ENCODE peak calls at places on chromosomes 16 and 17, in nine cellular contexts. J is breast epithelium, W is GM23338, T is prostate gland, L is upper lobe of left lung, U is SK-N-SH, Y is H1, M is GM12878, G is sigmoid colon. D is an unnamed sample.

GRCh38 chr16:48623304-48624016 is 13.5 kb upstream of the N4BP1 start:
- DNase-seq in J (peak; percentile 73), W (peak; percentile 84), T (peak; percentile 78), L (peak; percentile 92), U (peak; percentile 93), Y (peak; percentile 59), M (peak; percentile 53), G (peak; percentile 88), D (peak; percentile 88)

GRCh38 chr16:51549836-51550235 is 398.8 kb upstream of the SALL1 start:
- DNase-seq in J (no peak), W (no peak), T (no peak), L (no peak), U (no peak), Y (no peak), M (no peak), G (no peak), D (no peak)

GRCh38 chr16:11004957-11005610 is 60.7 kb downstream of the CLEC16A start:
- DNase-seq in J (peak; percentile 37), W (no peak), T (no peak), L (no peak), U (no peak), Y (no peak), M (no peak), G (no peak), D (no peak)

GRCh38 chr16:68065716-68066305 is 19.4 kb upstream of the NFATC3 start:
- DNase-seq in J (no peak), W (no peak), T (no peak), L (peak; percentile 61), U (no peak), Y (no peak), M (no peak), G (no peak), D (peak; percentile 15)

GRCh38 chr16:46976550-46976949 is 3.1 kb upstream of the DNAJA2 start:
- DNase-seq in J (no peak), W (no peak), T (peak; percentile 32), L (no peak), U (no peak), Y (no peak), M (no peak), G (no peak), D (peak; percentile 38)

GRCh38 chr17:7477392-7478275 is 1.8 kb downstream of the ZBTB4 start:
- DNase-seq in J (peak; percentile 56), W (peak; percentile 24), T (no peak), L (peak; percentile 64), U (peak; percentile 54), Y (no peak), M (no peak), G (peak; percentile 82), D (peak; percentile 60)

GRCh38 chr16:54594646-54595381 is 308.2 kb upstream of the IRX3 start:
- DNase-seq in J (no peak), W (peak; percentile 42), T (no peak), L (no peak), U (peak; percentile 62), Y (no peak), M (no peak), G (no peak), D (no peak)

GRCh38 chr17:6713130-6713917 is at the start of gene SLC13A5:
- DNase-seq in J (no peak), W (peak; percentile 91), T (no peak), L (no peak), U (peak; percentile 32), Y (peak; percentile 38), M (no peak), G (no peak), D (no peak)

GRCh38 chr17:10756146-10756545 is 26.3 kb upstream of the TMEM220 start:
- DNase-seq in J (no peak), W (no peak), T (no peak), L (no peak), U (no peak), Y (no peak), M (no peak), G (no peak), D (no peak)

GRCh38 chr16:87053016-87053982 is 263.9 kb downstream of the C16orf95 start:
- DNase-seq in J (no peak), W (peak; percentile 68), T (no peak), L (no peak), U (no peak), Y (no peak), M (no peak), G (no peak), D (no peak)

GRCh38 chr16:83981799-83982198 is 13.8 kb downstream of the NECAB2 start:
- DNase-seq in J (no peak), W (no peak), T (no peak), L (no peak), U (no peak), Y (no peak), M (no peak), G (no peak), D (no peak)

GRCh38 chr17:45436161-45436560 is 3.5 kb upstream of the ARHGAP27 start:
- DNase-seq in J (no peak), W (no peak), T (no peak), L (no peak), U (peak; percentile 12), Y (no peak), M (no peak), G (no peak), D (no peak)

GRCh38 chr17:4520881-4521600 is 22.4 kb downstream of the SPNS2 start:
- DNase-seq in J (peak; percentile 82), W (no peak), T (peak; percentile 33), L (peak; percentile 94), U (no peak), Y (no peak), M (no peak), G (no peak), D (peak; percentile 86)

GRCh38 chr16:29148867-29149272 is 164.0 kb downstream of the LAT start:
- DNase-seq in J (no peak), W (no peak), T (no peak), L (peak; percentile 75), U (no peak), Y (no peak), M (no peak), G (no peak), D (peak; percentile 49)

GRCh38 chr17:32266389-32267269 is 997 bp downstream of the RHBDL3 start:
- DNase-seq in J (no peak), W (peak; percentile 81), T (no peak), L (no peak), U (peak; percentile 79), Y (no peak), M (no peak), G (no peak), D (no peak)

GRCh38 chr16:66095676-66096075 is 270.8 kb upstream of the CDH5 start:
- DNase-seq in J (no peak), W (peak; percentile 48), T (no peak), L (no peak), U (no peak), Y (no peak), M (no peak), G (no peak), D (no peak)

DNA sequence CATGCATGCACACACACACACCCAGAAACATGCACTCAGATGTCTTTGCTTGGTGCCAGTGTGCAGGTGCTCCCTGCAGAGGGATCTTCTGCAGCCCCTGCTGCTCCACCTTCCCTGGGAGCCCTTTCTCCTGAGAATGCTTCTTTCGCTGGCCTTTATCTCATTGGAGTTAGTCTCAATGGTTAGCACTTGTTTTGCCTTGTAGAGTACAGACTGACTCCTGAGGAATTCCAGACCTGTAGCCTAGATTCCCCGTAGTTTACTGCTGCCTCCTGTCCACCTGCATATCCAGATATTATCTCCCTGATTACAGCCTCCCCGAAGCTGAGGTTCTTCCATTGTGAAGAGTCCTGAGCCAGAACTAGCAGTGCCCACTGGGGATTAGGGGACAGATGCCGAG is 3.1 kb upstream of the KRT12 start:
- DNase-seq in J (no peak), W (no peak), T (no peak), L (no peak), U (no peak), Y (no peak), M (no peak), G (no peak), D (no peak)
- TF ChIP-seq POLR2AphosphoS5 in J (no peak), W (no peak), T (no peak), L (no peak), U (no peak), Y (no peak), M (no peak), G (no peak), D (no peak)

GRCh38 chr17:17044846-17045561 is 2.7 kb downstream of the MPRIP start:
- DNase-seq in J (no peak), W (peak; percentile 49), T (no peak), L (peak; percentile 27), U (peak; percentile 65), Y (no peak), M (peak; percentile 35), G (peak; percentile 74), D (peak; percentile 26)
- H3K4me1 ChIP-seq in J (peaks cover 7% of the 10 kb centered on the region), W (peaks cover 30% of the 10 kb centered on the region), T (no peaks in the 10 kb centered on the region), L (peaks cover 46% of the 10 kb centered on the region), U (peaks cover 31% of the 10 kb centered on the region), Y (peaks cover 3% of the 10 kb centered on the region), M (peaks cover 23% of the 10 kb centered on the region), G (peaks cover 66% of the 10 kb centered on the region), D (peaks cover 68% of the 10 kb centered on the region)

DNA sequence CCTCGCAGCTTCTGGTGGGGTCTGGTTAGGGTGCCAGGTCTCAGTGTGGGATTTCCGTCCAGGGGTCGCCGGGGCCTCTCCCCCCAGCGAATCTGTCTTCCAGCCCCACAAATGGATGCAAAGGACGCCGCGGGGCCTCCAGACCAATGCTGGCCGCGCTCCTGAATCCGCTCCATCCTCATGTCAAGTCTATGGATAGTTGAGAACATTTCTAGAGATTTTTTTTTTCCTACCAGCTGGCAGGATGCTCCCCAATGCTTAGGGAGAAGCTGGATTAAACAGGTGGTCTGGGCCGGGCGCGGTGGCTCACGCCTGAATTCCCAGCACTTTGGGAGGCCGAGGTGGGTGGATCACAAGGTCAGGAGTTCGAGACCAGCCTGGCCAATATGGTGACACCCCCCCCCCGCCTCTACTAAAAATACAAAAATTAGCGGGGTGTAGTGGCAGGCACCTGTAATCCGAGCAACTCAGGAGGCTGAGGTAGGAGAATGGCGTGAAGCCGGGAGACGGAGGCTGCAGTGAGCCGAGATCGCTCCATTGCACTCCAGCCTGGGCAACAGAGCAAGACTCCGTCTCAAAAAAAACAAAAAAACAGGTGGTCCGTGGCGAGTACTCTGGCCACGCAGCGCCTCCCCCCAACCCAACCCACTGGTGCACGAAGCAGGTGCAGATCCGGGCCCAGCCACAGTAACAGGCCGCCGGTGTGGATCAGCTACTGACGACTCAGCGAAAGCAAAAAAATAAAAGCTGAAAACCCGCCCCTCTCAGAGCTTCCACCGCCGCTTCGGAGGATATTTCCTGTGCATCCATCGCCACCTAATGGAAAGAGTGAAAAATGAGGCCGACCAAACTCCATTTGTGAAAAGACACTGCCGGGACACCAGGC is 1.1 kb upstream of the NXN start:
- DNase-seq in J (peak; percentile 76), W (peak; percentile 96), T (peak; percentile 83), L (peak; percentile 76), U (peak; percentile 80), Y (no peak), M (peak; percentile 33), G (peak; percentile 93), D (peak; percentile 81)
- TF ChIP-seq POLR2AphosphoS5 in J (peak; percentile 47), W (no peak), T (peak; percentile 83), L (no peak), U (no peak), Y (no peak), M (no peak), G (peak; percentile 35), D (no peak)

GRCh38 chr16:24984101-24984500 is 31.1 kb downstream of the ARHGAP17 start:
- DNase-seq in J (no peak), W (no peak), T (no peak), L (no peak), U (no peak), Y (no peak), M (no peak), G (no peak), D (no peak)
- H3K4me1 ChIP-seq in J (peaks cover 15% of the 10 kb centered on the region), W (peaks cover 14% of the 10 kb centered on the region), T (peaks cover 7% of the 10 kb centered on the region), L (peaks cover 64% of the 10 kb centered on the region), U (peaks cover 30% of the 10 kb centered on the region), Y (no peaks in the 10 kb centered on the region), M (peaks cover 50% of the 10 kb centered on the region), G (peaks cover 68% of the 10 kb centered on the region), D (peaks cover 63% of the 10 kb centered on the region)

D was measured in stomach.